ENCODE peak calls at places on chromosomes 2 and 18, in nine cellular contexts. C is transverse colon; X is left colon; V is stimulated activated CD4-positive, alpha-beta T cell treated with anti-CD3 and anti-CD28 coated beads, Interleukin-1b, Interleukin-23, amount 100 ng/mL, for 48 hours; W is NCI-H1092; B is EL; E is HTR-8/SVneo; F is endothelial cell; A is astrocyte. I is an unnamed sample.
A peak's percentile ranks its signal among the peaks of the same experiment; 100 is the strongest.

GRCh38 chr2:221641181-221641871 is 69.2 kb upstream of the EPHA4 start:
- DNase-seq in W (no peak), F (no peak), E (no peak), B (peak; percentile 7), V (no peak), A (peak; percentile 100), X (no peak), C (no peak), I (no peak)

GRCh38 chr2:224034027-224034426 is 5.1 kb downstream of the SERPINE2 start:
- DNase-seq in X (no peak), E (no peak), W (no peak), V (no peak), A (no peak), C (no peak), B (no peak), F (no peak), I (no peak)

GRCh38 chr18:1062592-1062991 is 157.9 kb downstream of the ADCYAP1 start:
- DNase-seq in W (no peak), X (no peak), A (no peak), E (no peak), F (peak; percentile 10), C (no peak), B (no peak), V (no peak), I (no peak)

GRCh38 chr2:84631047-84631446 is 114.7 kb downstream of the DNAH6 start:
- DNase-seq in V (no peak), A (peak; percentile 56), W (peak; percentile 0), E (peak; percentile 74), X (no peak), B (peak; percentile 58), C (no peak), F (peak; percentile 12), I (peak; percentile 7)

GRCh38 chr2:211453311-211453894 is 897.0 kb downstream of the CPS1 start:
- DNase-seq in C (no peak), B (no peak), X (no peak), V (no peak), W (no peak), F (no peak), A (no peak), E (no peak), I (no peak)

GRCh38 chr18:29188760-29189159 is 1011.8 kb upstream of the CDH2 start:
- DNase-seq in F (no peak), E (no peak), C (no peak), V (no peak), W (no peak), X (no peak), B (peak; percentile 29), A (peak; percentile 36), I (no peak)

GRCh38 chr2:169572821-169573159 is 875 bp downstream of the FASTKD1 start:
- DNase-seq in V (no peak), A (no peak), X (no peak), B (no peak), F (no peak), C (no peak), W (no peak), E (no peak), I (no peak)

GRCh38 chr18:27942706-27943105 is 234.2 kb downstream of the CDH2 start:
- DNase-seq in W (no peak), X (no peak), B (peak; percentile 48), F (no peak), A (peak; percentile 85), C (no peak), V (no peak), E (no peak), I (no peak)

GRCh38 chr2:208369091-208369490 is 37.5 kb upstream of the PTH2R start:
- DNase-seq in X (no peak), V (no peak), C (no peak), F (no peak), E (peak; percentile 11), W (no peak), B (peak; percentile 22), A (no peak), I (no peak)

GRCh38 chr2:223046470-223047053 is 5.4 kb upstream of the KCNE4 start:
- DNase-seq in F (no peak), E (no peak), B (peak; percentile 51), W (no peak), V (no peak), X (no peak), A (peak; percentile 16), C (no peak), I (no peak)

GRCh38 chr2:140683658-140684057 is 1447.2 kb downstream of the LRP1B start:
- DNase-seq in E (no peak), X (no peak), V (no peak), W (no peak), F (no peak), C (no peak), B (no peak), A (no peak), I (no peak)

GRCh38 chr2:69382547-69382946 is 4.5 kb downstream of the GFPT1 start:
- DNase-seq in E (no peak), X (no peak), C (no peak), F (no peak), A (no peak), B (no peak), V (no peak), W (no peak), I (no peak)

GRCh38 chr2:173858297-173858731 is 106.9 kb downstream of the SP3 start:
- DNase-seq in E (no peak), V (no peak), X (no peak), F (no peak), B (no peak), C (no peak), W (no peak), A (no peak), I (no peak)

GRCh38 chr2:101520246-101520645 is 45.3 kb upstream of the RFX8 start:
- DNase-seq in B (peak; percentile 60), F (peak; percentile 16), C (no peak), W (no peak), V (no peak), A (peak; percentile 53), X (no peak), E (peak; percentile 40), I (no peak)

GRCh38 chr18:7383336-7383980 is 152.6 kb downstream of the LRRC30 start:
- DNase-seq in X (no peak), A (no peak), W (no peak), E (no peak), C (no peak), B (no peak), V (no peak), F (no peak), I (no peak)

GRCh38 chr2:218082586-218083351 is 13.7 kb downstream of the RUFY4 start:
- DNase-seq in C (no peak), A (no peak), V (no peak), X (no peak), F (no peak), E (no peak), B (no peak), W (no peak), I (no peak)

GRCh38 chr2:96152301-96153165 is 7.3 kb upstream of the DUSP2 start:
- DNase-seq in E (no peak), X (peak; percentile 1), A (no peak), W (no peak), F (no peak), B (no peak), V (no peak), C (peak; percentile 4), I (no peak)

GRCh38 chr2:45675130-45675812 is 23.8 kb downstream of the PRKCE start:
- DNase-seq in X (peak; percentile 63), B (no peak), C (peak; percentile 56), F (no peak), A (no peak), V (no peak), W (no peak), E (no peak), I (no peak)

GRCh38 chr2:133674433-133675331 is 106.4 kb upstream of the NCKAP5 start:
- DNase-seq in C (peak; percentile 18), W (peak; percentile 84), V (no peak), A (peak; percentile 87), E (peak; percentile 17), B (peak; percentile 82), F (peak; percentile 5), X (peak; percentile 42), I (peak; percentile 91)

GRCh38 chr2:100250645-100251044 is 71.7 kb downstream of the LONRF2 start:
- DNase-seq in A (no peak), V (no peak), X (no peak), B (no peak), E (no peak), W (no peak), F (no peak), C (no peak), I (no peak)

GRCh38 chr18:65938592-65939372 is 188.0 kb downstream of the CDH7 start:
- DNase-seq in E (no peak), C (peak; percentile 14), B (no peak), A (peak; percentile 2), F (peak; percentile 53), W (peak; percentile 17), V (peak; percentile 4), X (peak; percentile 9), I (peak; percentile 10)

GRCh38 chr2:54083021-54083420 is 32.4 kb upstream of the ACYP2 start:
- DNase-seq in E (no peak), V (no peak), F (no peak), A (no peak), X (no peak), B (no peak), C (no peak), W (no peak), I (peak; percentile 44)

GRCh38 chr2:127810156-127810636 is 775 bp downstream of the WDR33 start:
- DNase-seq in F (no peak), C (peak; percentile 39), B (peak; percentile 25), V (no peak), E (no peak), W (no peak), A (peak; percentile 16), X (peak; percentile 38), I (no peak)

GRCh38 chr2:110858135-110858737 is 125.9 kb downstream of the ACOXL start:
- DNase-seq in E (no peak), X (no peak), C (peak; percentile 54), A (no peak), V (peak; percentile 80), W (no peak), B (no peak), F (no peak), I (peak; percentile 86)

GRCh38 chr2:26196683-26197418 is 24.0 kb downstream of the GAREM2 start:
- DNase-seq in W (no peak), V (no peak), B (no peak), F (no peak), C (no peak), A (no peak), X (no peak), E (no peak), I (peak; percentile 23)

GRCh38 chr2:189163889-189164288 is 15.7 kb downstream of the COL5A2 start:
- DNase-seq in W (no peak), F (no peak), B (peak; percentile 90), E (peak; percentile 45), V (no peak), C (no peak), A (peak; percentile 89), X (no peak), I (no peak)

GRCh38 chr18:908631-909621 is 4.3 kb downstream of the ADCYAP1 start:
- DNase-seq in B (no peak), C (no peak), F (peak; percentile 35), V (no peak), X (no peak), A (no peak), E (no peak), W (peak; percentile 45), I (no peak)

GRCh38 chr2:207315131-207315530 is 149.4 kb upstream of the KLF7 start:
- DNase-seq in E (no peak), W (no peak), V (no peak), C (no peak), B (no peak), X (no peak), F (no peak), A (peak; percentile 11), I (no peak)

GRCh38 chr2:95359035-95359434 is 43.5 kb upstream of the FAHD2A start:
- DNase-seq in W (no peak), F (no peak), B (peak; percentile 76), V (no peak), C (no peak), E (peak; percentile 30), A (peak; percentile 81), X (no peak), I (no peak)

GRCh38 chr2:215685218-215685962 is 249.5 kb upstream of the FN1 start:
- DNase-seq in E (no peak), B (peak; percentile 20), A (no peak), X (no peak), C (no peak), V (no peak), F (no peak), W (no peak), I (no peak)

GRCh38 chr2:23430263-23430662 is 45.3 kb downstream of the KLHL29 start:
- DNase-seq in F (no peak), A (peak; percentile 94), B (peak; percentile 92), V (no peak), X (no peak), W (no peak), C (no peak), E (peak; percentile 51), I (no peak)

I was measured in globus pallidus.